ENCODE peak calls at places on chromosomes 3 and 15, in seven cellular contexts. G is natural killer cell; I is DND-41; M is activated CD4-positive, CD25-positive, alpha-beta regulatory T cell treated with anti-CD3 and anti-CD28 coated beads, Interleukin-2, amount 50 U/mL, for 24 hours; J is sciatic nerve; F is K562; K is upper lobe of right lung. D is an unnamed sample.

GRCh38 chr3:187740446-187741399 is 4.5 kb downstream of the BCL6 start:
- ATAC-seq in M (peak; percentile 6), K (peak; percentile 20), F (peak; percentile 22), J (peak; percentile 16), I (peak; percentile 18), G (peak; percentile 14), D (peak; percentile 22)

GRCh38 chr15:86654501-86654900 is 574.8 kb downstream of the AGBL1 start:
- ATAC-seq in I (no peak), K (no peak), J (no peak), F (no peak), M (no peak), G (no peak), D (no peak)

GRCh38 chr3:8524249-8524648 is 22.6 kb downstream of the LMCD1 start:
- ATAC-seq in I (no peak), J (no peak), M (no peak), G (no peak), K (no peak), F (no peak), D (no peak)

GRCh38 chr3:172449468-172450149 is 1.4 kb upstream of the GHSR start:
- ATAC-seq in K (peak; percentile 79), F (peak; percentile 87), I (no peak), M (no peak), J (no peak), G (peak; percentile 21), D (no peak)

GRCh38 chr15:46280753-46281521 is 646.1 kb downstream of the SQOR start:
- ATAC-seq in K (peak; percentile 37), G (no peak), I (no peak), F (no peak), J (no peak), M (no peak), D (no peak)

GRCh38 chr15:83268147-83268546 is 16.3 kb downstream of the BNC1 start:
- ATAC-seq in J (no peak), M (no peak), I (no peak), K (no peak), G (no peak), F (no peak), D (no peak)

GRCh38 chr3:65660000-65660598 is 378.6 kb downstream of the MAGI1 start:
- ATAC-seq in J (no peak), M (no peak), K (no peak), G (no peak), I (no peak), F (no peak), D (no peak)

GRCh38 chr3:167653750-167654149 is at the start of gene WDR49:
- ATAC-seq in I (no peak), F (no peak), M (no peak), G (no peak), K (peak; percentile 74), J (no peak), D (no peak)

GRCh38 chr15:58748040-58748786 is 1.3 kb downstream of the ADAM10 start:
- ATAC-seq in M (no peak), G (no peak), I (peak; percentile 18), F (peak; percentile 12), K (no peak), J (no peak), D (no peak)

D was measured in stimulated activated memory B cell treated with anti-CD40 and anti-IgM and Interleukin-4, amounts not matched to agents 10 μg/mL and 1 μg/mL and 100 μg/mL, for 72 hours.